ENCODE peak calls at places on chromosomes 3 and 15, in four cellular contexts. L, J, F and M are unnamed samples.
A peak's percentile ranks its signal among the peaks of the same experiment; 100 is the strongest.

GRCh38 chr3:8987673-8988655 is 24.7 kb upstream of the RAD18 start:
- DNase-seq in L (peak; percentile 36), J (peak; percentile 88), F (no peak), M (peak; percentile 79)

GRCh38 chr3:46942481-46943236 is 33.9 kb downstream of the CCDC12 start:
- DNase-seq in L (no peak), J (no peak), F (no peak), M (no peak)

GRCh38 chr3:150605998-150606641 is 3.0 kb downstream of the SELENOT start:
- DNase-seq in L (no peak), J (no peak), F (no peak), M (no peak)

GRCh38 chr3:130316164-130316563 is 29.3 kb upstream of the COL6A5 start:
- DNase-seq in L (no peak), J (no peak), F (no peak), M (no peak)

GRCh38 chr15:37056168-37056893 is 44.0 kb downstream of the MEIS2 start:
- DNase-seq in L (no peak), J (no peak), F (no peak), M (no peak)

GRCh38 chr3:78974181-78974770 is 793.5 kb downstream of the ROBO1 start:
- DNase-seq in L (no peak), J (no peak), F (no peak), M (no peak)

GRCh38 chr15:70279096-70279495 is 181.4 kb upstream of the TLE3 start:
- DNase-seq in L (no peak), J (no peak), F (no peak), M (no peak)

GRCh38 chr15:78067328-78068241 is 9.9 kb downstream of the TBC1D2B start:
- DNase-seq in L (no peak), J (no peak), F (no peak), M (no peak)

GRCh38 chr3:8660271-8660731 is 15.7 kb upstream of the SSUH2 start:
- DNase-seq in L (no peak), J (no peak), F (no peak), M (no peak)

GRCh38 chr15:57138260-57138895 is 219.9 kb downstream of the TCF12 start:
- DNase-seq in L (peak; percentile 34), J (no peak), F (no peak), M (peak; percentile 68)

GRCh38 chr15:66452971-66453580 is 44.5 kb downstream of the SNAPC5 start:
- DNase-seq in L (peak; percentile 72), J (no peak), F (no peak), M (no peak)

GRCh38 chr3:15051531-15051930 is 13.6 kb downstream of the MRPS25 start:
- DNase-seq in L (peak; percentile 62), J (peak; percentile 81), F (no peak), M (peak; percentile 51)

GRCh38 chr15:66008920-66009572 is 139.8 kb downstream of the RAB11A start:
- DNase-seq in L (no peak), J (no peak), F (peak; percentile 25), M (no peak)

GRCh38 chr3:41881233-41881821 is 80.6 kb downstream of the ULK4 start:
- DNase-seq in L (peak; percentile 23), J (no peak), F (no peak), M (no peak)
- TF ChIP-seq ZNF274 in L (no peak), J (no peak), F (no peak), M (no peak)

GRCh38 chr15:79640206-79640605 is 208.1 kb downstream of the MINAR1 start:
- DNase-seq in L (peak; percentile 7), J (no peak), F (no peak), M (no peak)
- TF ChIP-seq SUZ12 in L (no peak), J (no peak), F (no peak), M (no peak)

GRCh38 chr3:124762612-124763011 is 32.4 kb downstream of the UMPS start:
- DNase-seq in L (no peak), J (no peak), F (no peak), M (no peak)
- H3K36me3 ChIP-seq in L (peaks cover 45% of the 10 kb centered on the region), J (peaks cover 11% of the 10 kb centered on the region), F (no peaks in the 10 kb centered on the region), M (peaks cover 54% of the 10 kb centered on the region)

DNA sequence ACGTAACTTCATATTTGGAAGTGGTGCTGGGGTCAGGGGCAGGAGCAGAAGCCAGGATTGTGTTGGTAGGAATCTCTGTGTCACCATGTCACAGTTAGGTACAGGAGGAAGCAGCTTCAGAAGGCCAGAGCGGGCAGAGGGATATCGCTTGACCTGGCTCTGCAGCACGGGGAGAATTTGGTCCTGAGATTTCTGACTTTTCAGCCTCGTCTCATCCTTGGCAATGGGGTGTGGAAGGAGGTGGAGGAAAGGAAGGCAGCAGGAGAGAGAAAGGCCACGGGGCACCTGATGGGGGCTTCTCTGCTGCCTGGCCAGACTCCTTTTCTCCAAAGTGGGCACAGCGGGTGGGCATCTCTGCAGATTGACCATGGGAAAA is 564 bp downstream of the IL16 start:
- DNase-seq in L (no peak), J (no peak), F (no peak), M (no peak)
- TF ChIP-seq ZNF274 in L (no peak), J (no peak), F (no peak), M (no peak)

GRCh38 chr15:80694624-80695098 is 449 bp upstream of the ABHD17C start:
- DNase-seq in L (no peak), J (peak; percentile 63), F (no peak), M (no peak)
- TF ChIP-seq SUZ12 in L (no peak), J (no peak), F (no peak), M (no peak)